ENCODE peak calls at places on chromosomes 7 and 10, in seven cellular contexts. G is tibial nerve, B is upper lobe of left lung, H is ovary, D is K562, O is esophagus squamous epithelium, F is A549. I is an unnamed sample. For H3K4me1, the result is how much of the 10 kb centered on the place peaks cover.

GRCh38 chr10:33064706-33065105 is 106.7 kb upstream of the ITGB1 start:
- DNase-seq in H (no peak), F (no peak), O (no peak), D (no peak), G (no peak), B (no peak), I (no peak)

GRCh38 chr7:14177876-14178275 is 188.4 kb upstream of the ETV1 start:
- DNase-seq in O (no peak), F (no peak), D (no peak), B (no peak), H (no peak), G (no peak), I (no peak)

GRCh38 chr10:110770243-110770642 is 101.5 kb upstream of the PDCD4 start:
- DNase-seq in H (no peak), D (no peak), O (no peak), B (no peak), F (no peak), G (no peak), I (no peak)

GRCh38 chr7:109092268-109092667 is 522.6 kb downstream of the DNAJB9 start:
- DNase-seq in G (no peak), F (no peak), B (no peak), H (no peak), D (no peak), O (no peak), I (no peak)

GRCh38 chr10:111338035-111338434 is 261.2 kb downstream of the ADRA2A start:
- DNase-seq in F (no peak), H (no peak), B (no peak), G (no peak), D (no peak), O (no peak), I (no peak)

GRCh38 chr10:51759896-51760534 is 60.6 kb upstream of the CSTF2T start:
- DNase-seq in B (no peak), O (no peak), F (no peak), D (no peak), G (no peak), H (no peak), I (no peak)

GRCh38 chr10:60591119-60591518 is 187.2 kb upstream of the CDK1 start:
- DNase-seq in G (no peak), B (no peak), D (no peak), H (no peak), F (no peak), O (no peak), I (no peak)

GRCh38 chr7:3043544-3044395 is at the start of gene CARD11:
- DNase-seq in F (no peak), D (peak), B (peak), O (no peak), G (no peak), H (no peak), I (no peak)

GRCh38 chr7:113710310-113711106 is 208.3 kb downstream of the PPP1R3A start:
- DNase-seq in H (no peak), F (peak), G (peak), O (no peak), D (peak), B (no peak), I (peak)

GRCh38 chr10:130889780-130890179 is 421.7 kb downstream of the TCERG1L start:
- DNase-seq in F (no peak), B (no peak), G (no peak), H (no peak), D (no peak), O (no peak), I (no peak)

GRCh38 chr7:108335264-108335918 is 120.8 kb downstream of the NRCAM start:
- DNase-seq in F (no peak), B (no peak), G (peak), O (no peak), D (no peak), H (no peak), I (peak)

GRCh38 chr7:93414574-93414973 is 159.9 kb downstream of the CALCR start:
- DNase-seq in H (no peak), O (no peak), D (no peak), G (no peak), B (no peak), F (no peak), I (no peak)

GRCh38 chr7:1713502-1714484 is 43.7 kb downstream of the ELFN1 start:
- DNase-seq in D (peak), H (no peak), G (no peak), F (no peak), B (peak), O (no peak), I (peak)

GRCh38 chr7:43700059-43700501 is 29.2 kb downstream of the COA1 start:
- DNase-seq in B (no peak), D (peak), H (no peak), F (peak), G (no peak), O (no peak), I (no peak)

GRCh38 chr10:86258488-86258887 is 108.1 kb downstream of the GRID1 start:
- DNase-seq in D (no peak), H (no peak), G (no peak), F (no peak), B (no peak), O (no peak), I (no peak)

GRCh38 chr7:128831994-128832879 is 2.0 kb downstream of the FLNC start:
- DNase-seq in G (no peak), O (no peak), D (peak), H (peak), B (peak), F (no peak), I (no peak)

GRCh38 chr10:128047337-128047736 is 78.9 kb downstream of the MKI67 start:
- DNase-seq in F (no peak), O (peak), B (peak), D (peak), G (peak), H (no peak), I (peak)
- TF ChIP-seq POLR2A in F (no peak), O (no peak), B (peak), D (no peak), G (peak), H (no peak), I (no peak)

DNA sequence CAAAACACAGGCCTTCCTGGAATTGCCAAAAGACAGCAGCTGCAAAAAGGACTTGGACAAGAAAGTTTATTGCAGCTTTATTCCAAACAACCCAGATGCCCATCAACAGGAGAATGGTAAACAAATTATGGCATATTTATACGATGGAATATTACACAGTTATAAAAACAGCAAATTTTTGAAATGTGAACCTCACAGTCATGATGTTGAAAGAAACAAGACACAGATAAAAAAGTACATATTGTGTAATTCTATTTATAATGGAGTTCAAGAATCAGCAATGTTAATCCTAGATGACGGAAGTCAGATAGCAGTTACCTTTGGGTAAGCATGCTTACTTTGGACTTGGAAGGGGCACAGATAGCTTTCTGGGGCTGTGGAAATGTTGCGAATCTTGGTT is 44.4 kb downstream of the SYPL1 start:
- DNase-seq in B (no peak), D (no peak), O (no peak), F (no peak), H (no peak), G (no peak), I (no peak)
- H3K4me1 ChIP-seq in B (under half), D (under half), O (half or more), F (under half), H (under half), G (under half), I (half or more)

GRCh38 chr7:26860361-26860760 is 4.0 kb downstream of the SKAP2 start:
- DNase-seq in G (no peak), D (no peak), F (no peak), H (no peak), O (no peak), B (no peak), I (no peak)
- TF ChIP-seq CTCF in G (no peak), D (peak), F (peak), H (no peak), O (no peak), B (no peak), I (no peak)

GRCh38 chr10:68406815-68407585 is at the start of gene RUFY2:
- DNase-seq in D (peak), B (peak), F (peak), O (no peak), G (peak), H (peak), I (peak)
- TF ChIP-seq POLR2A in D (peak), B (peak), F (peak), O (no peak), G (peak), H (peak), I (peak)

GRCh38 chr10:63262674-63263073 is 129.5 kb downstream of the NRBF2 start:
- DNase-seq in H (no peak), F (no peak), G (no peak), D (no peak), B (no peak), O (no peak), I (no peak)
- H3K4me1 ChIP-seq in H (under half), F (under half), G (under half), D (under half), B (half or more), O (under half), I (half or more)

DNA sequence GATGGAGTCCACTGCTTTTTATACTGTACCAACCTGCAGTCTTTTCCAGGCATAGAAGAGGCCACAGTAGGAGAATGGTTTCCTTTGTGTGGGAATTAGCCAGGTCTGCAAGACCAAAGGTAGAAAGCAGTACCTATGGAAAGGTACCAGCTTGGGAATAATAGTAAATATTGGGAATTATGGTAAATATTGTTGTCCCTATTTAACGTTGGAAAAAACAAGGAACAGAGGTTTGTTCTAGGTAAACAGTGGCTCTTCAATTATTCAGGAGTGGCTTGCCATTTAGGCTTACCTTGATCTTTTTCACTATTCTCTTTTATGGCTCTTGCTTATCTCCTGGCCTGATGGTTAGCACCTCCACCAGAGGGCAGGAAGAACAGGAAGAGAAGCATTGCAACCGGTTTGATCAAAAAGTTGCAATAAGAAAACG is 43.9 kb upstream of the GSAP start:
- DNase-seq in F (no peak), O (no peak), G (no peak), B (no peak), D (peak), H (no peak), I (no peak)
- TF ChIP-seq CTCF in F (peak), O (no peak), G (no peak), B (no peak), D (peak), H (no peak), I (no peak)

DNA sequence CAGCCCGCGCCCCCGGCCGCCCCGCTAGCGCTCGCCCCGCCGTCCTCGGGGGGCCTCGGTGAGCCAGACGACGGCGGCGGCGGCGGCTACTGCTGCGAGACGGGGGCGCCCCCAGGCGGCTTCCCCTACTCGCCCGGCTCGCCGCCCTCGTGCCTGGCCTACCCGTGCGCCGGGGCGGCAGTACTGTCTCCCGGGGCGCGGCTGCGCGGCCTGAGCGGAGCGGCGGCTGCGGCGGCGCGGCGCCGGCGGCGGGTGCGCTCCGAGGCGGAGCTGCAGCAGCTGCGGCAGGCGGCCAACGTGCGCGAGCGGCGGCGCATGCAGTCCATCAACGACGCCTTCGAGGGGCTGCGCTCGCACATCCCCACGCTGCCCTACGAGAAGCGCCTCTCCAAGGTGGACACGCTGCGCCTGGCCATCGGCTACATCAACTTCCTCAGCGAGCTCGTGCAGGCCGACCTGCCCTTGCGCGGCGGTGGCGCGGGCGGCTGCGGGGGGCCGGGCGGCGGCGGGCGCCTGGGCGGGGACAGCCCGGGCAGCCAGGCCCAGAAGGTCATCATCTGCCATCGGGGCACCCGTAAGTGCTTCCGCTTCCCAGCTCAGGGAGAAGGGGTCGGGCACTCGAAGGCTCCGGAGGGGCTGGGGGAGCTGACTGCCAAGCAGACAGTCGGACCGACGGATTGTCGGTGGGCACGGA is 776 bp downstream of the PTF1A start:
- DNase-seq in F (no peak), O (no peak), B (peak), D (no peak), G (no peak), H (no peak), I (no peak)
- TF ChIP-seq POLR2A in F (no peak), O (no peak), B (no peak), D (no peak), G (no peak), H (no peak), I (no peak)

DNA sequence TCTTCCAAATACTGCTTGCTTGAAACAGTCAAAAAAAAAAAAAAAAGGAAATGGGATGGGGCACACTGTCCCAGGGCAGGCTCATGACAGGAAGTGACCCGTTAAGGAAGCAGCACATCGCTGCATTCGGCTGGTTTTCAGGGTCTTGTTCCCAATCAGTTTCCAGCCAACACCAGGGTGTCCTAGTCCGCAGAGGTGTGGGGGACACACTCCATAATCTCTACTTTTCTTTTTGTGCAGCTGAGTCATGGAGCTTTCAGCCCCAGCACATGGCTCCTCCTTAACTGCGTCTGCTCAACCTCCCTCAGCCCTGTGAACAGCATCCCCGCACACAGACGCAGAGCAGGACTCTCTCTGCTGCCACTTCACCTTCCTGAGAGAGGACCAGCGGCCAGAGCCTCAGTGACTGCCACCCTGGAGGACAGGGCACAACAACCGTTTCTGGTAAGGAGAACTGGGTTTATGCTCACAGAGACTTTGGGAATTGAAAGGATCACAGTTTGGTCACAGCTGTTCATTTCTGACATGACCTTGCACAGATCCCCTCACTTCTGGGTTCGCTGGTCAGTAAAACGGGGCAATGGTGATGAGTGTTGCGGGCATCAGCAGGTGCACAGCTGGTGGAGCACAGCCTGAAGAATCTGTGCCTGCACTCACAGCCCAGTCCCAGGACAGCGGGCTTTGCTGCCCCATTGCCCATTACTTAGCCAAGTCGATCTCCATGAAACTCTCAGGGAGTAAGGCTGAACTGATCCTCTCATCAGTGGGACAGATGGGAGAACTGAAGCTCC is at the start of gene GIMAP5:
- DNase-seq in F (no peak), H (no peak), O (no peak), B (no peak), G (no peak), D (no peak), I (peak)
- H3K4me1 ChIP-seq in F (under half), H (under half), O (under half), B (under half), G (under half), D (under half), I (under half)

DNA sequence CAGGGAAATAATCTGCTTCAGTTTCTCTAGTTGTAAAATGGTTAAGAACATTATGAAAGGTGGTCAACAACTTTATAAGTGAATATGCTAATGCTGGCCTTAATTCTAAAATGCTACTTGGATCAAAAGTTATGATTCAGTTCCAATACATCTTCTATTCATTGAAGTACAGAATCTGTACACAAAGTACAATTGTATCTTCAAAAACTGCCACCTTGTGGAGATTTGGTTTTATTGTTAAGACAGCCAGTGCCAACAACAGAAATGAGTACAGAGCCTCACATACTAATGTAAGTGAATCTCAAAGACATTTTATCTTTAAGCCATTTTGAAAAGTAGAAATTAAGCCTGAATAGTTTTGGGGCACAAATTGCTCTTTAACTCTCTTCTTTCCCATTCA is 194.0 kb downstream of the CFTR start:
- DNase-seq in D (peak), G (no peak), O (no peak), B (no peak), F (peak), H (no peak), I (no peak)
- TF ChIP-seq CTCF in D (peak), G (no peak), O (peak), B (no peak), F (peak), H (no peak), I (peak)

I was measured in thyroid gland.